ENCODE peak calls at places on chromosome 7, in six cellular contexts. One of them, this sample, is unnamed. For H3K36me3, the result is how much of the 10 kb centered on the place peaks cover.

GRCh38 chr7:138752568-138753518 is 45.0 kb upstream of the TMEM213 start:
- DNase-seq in heart right ventricle: peak
- DNase-seq in uterus: peak
- DNase-seq in cardiac muscle cell: no peak
- DNase-seq in BE2C: peak
- DNase-seq in OCI-LY7: peak
- DNase-seq in this sample: no peak

GRCh38 chr7:119969054-119969453 is 303.9 kb upstream of the KCND2 start:
- DNase-seq in heart right ventricle: no peak
- DNase-seq in uterus: no peak
- DNase-seq in cardiac muscle cell: peak
- DNase-seq in BE2C: no peak
- DNase-seq in OCI-LY7: no peak
- DNase-seq in this sample: no peak

GRCh38 chr7:142611566-142612250 is 137.6 kb upstream of the PRSS1 start:
- DNase-seq in heart right ventricle: no peak
- DNase-seq in uterus: no peak
- DNase-seq in cardiac muscle cell: peak
- DNase-seq in BE2C: no peak
- DNase-seq in OCI-LY7: no peak
- DNase-seq in this sample: no peak

GRCh38 chr7:143013473-143013872 is 13.5 kb downstream of the OR9A2 start:
- DNase-seq in heart right ventricle: no peak
- DNase-seq in uterus: no peak
- DNase-seq in cardiac muscle cell: peak
- DNase-seq in BE2C: no peak
- DNase-seq in OCI-LY7: peak
- DNase-seq in this sample: no peak

GRCh38 chr7:105011771-105012502 is 2.1 kb upstream of the KMT2E start:
- DNase-seq in heart right ventricle: no peak
- DNase-seq in uterus: peak
- DNase-seq in cardiac muscle cell: no peak
- DNase-seq in BE2C: peak
- DNase-seq in OCI-LY7: peak
- DNase-seq in this sample: no peak

GRCh38 chr7:108239501-108240225 is 109.5 kb upstream of the LAMB4 start:
- DNase-seq in heart right ventricle: no peak
- DNase-seq in uterus: no peak
- DNase-seq in cardiac muscle cell: no peak
- DNase-seq in BE2C: no peak
- DNase-seq in OCI-LY7: no peak
- DNase-seq in this sample: no peak

GRCh38 chr7:155295511-155295910 is 2.2 kb upstream of the INSIG1 start:
- DNase-seq in heart right ventricle: no peak
- DNase-seq in uterus: no peak
- DNase-seq in cardiac muscle cell: no peak
- DNase-seq in BE2C: no peak
- DNase-seq in OCI-LY7: no peak
- DNase-seq in this sample: no peak

GRCh38 chr7:43711503-43711902 is 17.8 kb downstream of the COA1 start:
- DNase-seq in heart right ventricle: no peak
- DNase-seq in uterus: no peak
- DNase-seq in cardiac muscle cell: no peak
- DNase-seq in BE2C: no peak
- DNase-seq in OCI-LY7: no peak
- DNase-seq in this sample: no peak

GRCh38 chr7:28684729-28685211 is 272.5 kb downstream of the CREB5 start:
- DNase-seq in heart right ventricle: no peak
- DNase-seq in uterus: no peak
- DNase-seq in cardiac muscle cell: no peak
- DNase-seq in BE2C: no peak
- DNase-seq in OCI-LY7: no peak
- DNase-seq in this sample: no peak

GRCh38 chr7:50970092-50970491 is 187.4 kb upstream of the GRB10 start:
- DNase-seq in heart right ventricle: no peak
- DNase-seq in uterus: no peak
- DNase-seq in cardiac muscle cell: no peak
- DNase-seq in BE2C: no peak
- DNase-seq in OCI-LY7: no peak
- DNase-seq in this sample: peak

GRCh38 chr7:92460109-92460508 is 12.8 kb downstream of the GATAD1 start:
- DNase-seq in heart right ventricle: no peak
- DNase-seq in uterus: no peak
- DNase-seq in cardiac muscle cell: no peak
- DNase-seq in BE2C: no peak
- DNase-seq in OCI-LY7: no peak
- DNase-seq in this sample: no peak

GRCh38 chr7:44280993-44281721 is 44.2 kb downstream of the CAMK2B start:
- DNase-seq in heart right ventricle: no peak
- DNase-seq in uterus: peak
- DNase-seq in cardiac muscle cell: no peak
- DNase-seq in BE2C: peak
- DNase-seq in OCI-LY7: no peak
- DNase-seq in this sample: no peak

GRCh38 chr7:128453836-128454804 is 1.6 kb upstream of the HILPDA start:
- DNase-seq in heart right ventricle: peak
- DNase-seq in uterus: peak
- DNase-seq in cardiac muscle cell: peak
- DNase-seq in BE2C: peak
- DNase-seq in OCI-LY7: no peak
- DNase-seq in this sample: peak

DNA sequence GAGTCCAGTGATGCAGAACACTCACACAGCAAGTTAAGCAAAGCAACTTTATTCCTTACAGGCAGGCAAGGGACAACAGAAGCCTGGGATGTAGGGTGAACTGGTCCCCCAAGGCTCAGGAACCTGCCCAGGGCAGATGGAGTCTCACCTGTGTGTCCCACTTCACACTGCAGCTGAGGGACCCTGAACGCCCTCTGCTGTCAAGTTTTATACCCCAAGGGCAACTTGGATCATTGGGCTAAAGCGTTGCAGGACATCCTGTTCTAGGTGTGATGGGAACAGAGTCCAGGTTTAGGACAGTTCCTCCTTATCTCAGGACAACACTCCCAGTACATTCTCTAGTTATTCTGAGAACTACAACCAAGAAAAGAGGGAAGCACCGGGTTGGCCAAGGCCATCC is 49.5 kb upstream of the ZNF746 start:
- DNase-seq in heart right ventricle: no peak
- DNase-seq in uterus: no peak
- DNase-seq in cardiac muscle cell: no peak
- DNase-seq in BE2C: no peak
- DNase-seq in OCI-LY7: peak
- DNase-seq in this sample: no peak
- H3K36me3 ChIP-seq in heart right ventricle: under half
- H3K36me3 ChIP-seq in uterus: under half
- H3K36me3 ChIP-seq in cardiac muscle cell: under half
- H3K36me3 ChIP-seq in BE2C: under half
- H3K36me3 ChIP-seq in OCI-LY7: half or more
- H3K36me3 ChIP-seq in this sample: under half

DNA sequence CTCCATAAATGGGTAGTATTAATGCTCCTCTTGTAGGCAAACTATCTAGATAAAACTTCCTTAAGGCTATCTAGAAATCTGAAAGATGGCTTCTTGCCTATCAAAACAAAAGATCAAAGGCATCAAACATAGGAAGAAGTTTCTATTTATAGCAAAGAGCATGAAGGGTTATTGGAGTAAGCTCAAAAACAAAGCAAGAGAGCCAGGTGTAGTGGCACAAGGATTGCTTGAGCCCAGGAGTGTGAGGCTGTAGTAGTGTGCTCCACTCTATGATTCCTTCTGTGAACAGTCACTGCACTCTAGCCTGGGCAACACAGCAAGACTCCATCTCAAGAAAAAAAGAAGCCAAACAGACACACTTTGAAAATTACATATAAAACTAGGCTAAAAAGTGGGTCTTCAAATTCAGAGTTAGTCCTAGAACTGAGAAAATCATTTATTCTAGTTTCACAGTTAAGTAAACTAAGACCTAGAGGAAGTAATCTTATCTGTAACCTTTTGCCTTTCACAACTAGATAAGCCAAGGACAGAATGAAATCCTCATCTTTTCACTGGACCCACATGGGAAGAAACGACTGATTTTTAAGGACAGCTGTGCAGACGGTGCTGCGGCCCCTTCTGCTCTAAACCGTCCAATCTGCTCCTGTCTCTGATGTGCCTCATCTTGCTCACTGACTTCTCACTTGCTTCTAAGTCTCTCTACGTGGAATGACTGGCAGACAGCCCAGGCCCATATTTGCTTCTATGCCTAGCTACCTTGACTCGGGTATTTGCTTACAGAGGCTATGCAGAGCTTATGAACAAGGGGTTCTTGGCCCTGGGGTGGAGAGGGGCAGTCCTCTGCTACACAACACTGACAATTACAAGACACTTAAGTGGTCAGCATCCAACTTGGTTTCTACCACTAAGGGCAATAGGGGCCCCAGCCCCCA is 50.0 kb downstream of the ESYT2 start:
- DNase-seq in heart right ventricle: no peak
- DNase-seq in uterus: no peak
- DNase-seq in cardiac muscle cell: peak
- DNase-seq in BE2C: no peak
- DNase-seq in OCI-LY7: no peak
- DNase-seq in this sample: no peak
- H3K36me3 ChIP-seq in heart right ventricle: under half
- H3K36me3 ChIP-seq in uterus: under half
- H3K36me3 ChIP-seq in cardiac muscle cell: under half
- H3K36me3 ChIP-seq in BE2C: under half
- H3K36me3 ChIP-seq in OCI-LY7: under half
- H3K36me3 ChIP-seq in this sample: under half

DNA sequence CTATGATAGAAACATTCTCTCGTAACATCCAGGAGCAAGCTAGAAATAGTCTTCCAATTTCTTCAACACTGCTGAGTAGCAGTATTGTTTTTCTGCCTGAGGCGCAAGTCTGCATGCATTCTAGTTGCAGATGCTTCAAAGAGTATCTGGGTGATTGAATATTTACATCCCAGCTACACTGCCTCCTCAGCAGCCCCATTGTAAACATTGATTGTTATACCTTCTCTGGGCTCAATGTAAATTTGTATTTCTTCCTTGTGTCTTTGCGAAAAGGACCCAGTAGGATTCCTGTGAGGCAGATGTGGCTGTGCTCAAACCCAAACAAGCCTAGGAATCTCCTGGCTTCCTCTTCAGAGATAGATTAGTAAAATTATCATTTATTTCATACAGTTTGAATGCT is 320.7 kb downstream of the CDC14C start:
- DNase-seq in heart right ventricle: no peak
- DNase-seq in uterus: no peak
- DNase-seq in cardiac muscle cell: no peak
- DNase-seq in BE2C: no peak
- DNase-seq in OCI-LY7: no peak
- DNase-seq in this sample: no peak
- H3K36me3 ChIP-seq in heart right ventricle: under half
- H3K36me3 ChIP-seq in uterus: under half
- H3K36me3 ChIP-seq in cardiac muscle cell: under half
- H3K36me3 ChIP-seq in BE2C: under half
- H3K36me3 ChIP-seq in OCI-LY7: under half
- H3K36me3 ChIP-seq in this sample: under half

GRCh38 chr7:130880668-130881067 is 146.7 kb upstream of the KLF14 start:
- DNase-seq in heart right ventricle: no peak
- DNase-seq in uterus: no peak
- DNase-seq in cardiac muscle cell: peak
- DNase-seq in BE2C: no peak
- DNase-seq in OCI-LY7: no peak
- DNase-seq in this sample: no peak
- H3K36me3 ChIP-seq in heart right ventricle: under half
- H3K36me3 ChIP-seq in uterus: under half
- H3K36me3 ChIP-seq in cardiac muscle cell: under half
- H3K36me3 ChIP-seq in BE2C: under half
- H3K36me3 ChIP-seq in OCI-LY7: under half
- H3K36me3 ChIP-seq in this sample: half or more

DNA sequence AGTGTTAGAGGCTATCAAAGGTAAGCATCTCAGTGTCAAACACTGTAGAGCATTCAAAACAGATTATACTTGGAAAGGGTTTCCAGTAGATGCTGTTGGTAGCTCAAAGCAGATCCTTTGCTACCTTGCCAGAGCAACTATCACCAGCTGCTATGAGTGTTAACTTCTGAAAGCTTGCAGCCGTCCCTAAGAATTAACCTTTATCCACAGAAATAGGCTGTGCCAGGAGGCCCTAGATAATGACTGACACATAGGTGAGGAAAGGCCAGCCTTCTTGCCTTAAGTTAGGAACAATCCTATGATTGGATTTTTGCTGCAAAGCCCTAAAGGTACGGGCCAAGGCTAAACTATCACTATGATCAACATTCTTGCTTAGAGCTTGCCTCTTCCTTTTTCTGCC is 263.2 kb downstream of the DGKB start:
- DNase-seq in heart right ventricle: no peak
- DNase-seq in uterus: no peak
- DNase-seq in cardiac muscle cell: no peak
- DNase-seq in BE2C: no peak
- DNase-seq in OCI-LY7: no peak
- DNase-seq in this sample: no peak
- H3K36me3 ChIP-seq in heart right ventricle: under half
- H3K36me3 ChIP-seq in uterus: under half
- H3K36me3 ChIP-seq in cardiac muscle cell: under half
- H3K36me3 ChIP-seq in BE2C: under half
- H3K36me3 ChIP-seq in OCI-LY7: under half
- H3K36me3 ChIP-seq in this sample: under half